ENCODE peak calls at places on chromosomes 5 and 9, in seven cellular contexts. One of them, this sample, is unnamed. For H3K4me1, the result is how much of the 10 kb centered on the place peaks cover.

GRCh38 chr9:89183146-89183545 is 4.5 kb upstream of the SHC3 start:
- DNase-seq in suprapubic skin: no peak
- DNase-seq in tibial nerve: no peak
- DNase-seq in thyroid gland: no peak
- DNase-seq in stomach: no peak
- DNase-seq in adrenal gland: no peak
- DNase-seq in A549: no peak
- DNase-seq in this sample: no peak

GRCh38 chr5:140131967-140132409 is 6.3 kb downstream of the IGIP start:
- DNase-seq in suprapubic skin: no peak
- DNase-seq in tibial nerve: no peak
- DNase-seq in thyroid gland: peak
- DNase-seq in stomach: peak
- DNase-seq in adrenal gland: peak
- DNase-seq in A549: peak
- DNase-seq in this sample: no peak

GRCh38 chr9:69771775-69772418 is 12.1 kb upstream of the PTAR1 start:
- DNase-seq in suprapubic skin: no peak
- DNase-seq in tibial nerve: no peak
- DNase-seq in thyroid gland: no peak
- DNase-seq in stomach: no peak
- DNase-seq in adrenal gland: no peak
- DNase-seq in A549: no peak
- DNase-seq in this sample: no peak

GRCh38 chr5:131279209-131279608 is 15.4 kb downstream of the CDC42SE2 start:
- DNase-seq in suprapubic skin: no peak
- DNase-seq in tibial nerve: no peak
- DNase-seq in thyroid gland: no peak
- DNase-seq in stomach: no peak
- DNase-seq in adrenal gland: no peak
- DNase-seq in A549: no peak
- DNase-seq in this sample: no peak

GRCh38 chr5:169121631-169122420 is 179.1 kb downstream of the SLIT3 start:
- DNase-seq in suprapubic skin: no peak
- DNase-seq in tibial nerve: no peak
- DNase-seq in thyroid gland: no peak
- DNase-seq in stomach: no peak
- DNase-seq in adrenal gland: no peak
- DNase-seq in A549: no peak
- DNase-seq in this sample: no peak

GRCh38 chr9:97852399-97853055 is 499 bp upstream of the FOXE1 start:
- DNase-seq in suprapubic skin: no peak
- DNase-seq in tibial nerve: no peak
- DNase-seq in thyroid gland: no peak
- DNase-seq in stomach: no peak
- DNase-seq in adrenal gland: no peak
- DNase-seq in A549: no peak
- DNase-seq in this sample: no peak

GRCh38 chr9:133737071-133737773 is 930 bp downstream of the SARDH start:
- DNase-seq in suprapubic skin: peak
- DNase-seq in tibial nerve: no peak
- DNase-seq in thyroid gland: peak
- DNase-seq in stomach: peak
- DNase-seq in adrenal gland: peak
- DNase-seq in A549: no peak
- DNase-seq in this sample: peak

GRCh38 chr9:6564370-6564769 is 81.2 kb downstream of the GLDC start:
- DNase-seq in suprapubic skin: no peak
- DNase-seq in tibial nerve: no peak
- DNase-seq in thyroid gland: no peak
- DNase-seq in stomach: no peak
- DNase-seq in adrenal gland: no peak
- DNase-seq in A549: no peak
- DNase-seq in this sample: no peak

GRCh38 chr5:2141254-2142000 is 258.7 kb upstream of the IRX4 start:
- DNase-seq in suprapubic skin: no peak
- DNase-seq in tibial nerve: no peak
- DNase-seq in thyroid gland: no peak
- DNase-seq in stomach: no peak
- DNase-seq in adrenal gland: no peak
- DNase-seq in A549: no peak
- DNase-seq in this sample: no peak

GRCh38 chr5:35855221-35855620 is 1.5 kb upstream of the IL7R start:
- DNase-seq in suprapubic skin: no peak
- DNase-seq in tibial nerve: no peak
- DNase-seq in thyroid gland: no peak
- DNase-seq in stomach: no peak
- DNase-seq in adrenal gland: no peak
- DNase-seq in A549: no peak
- DNase-seq in this sample: no peak

DNA sequence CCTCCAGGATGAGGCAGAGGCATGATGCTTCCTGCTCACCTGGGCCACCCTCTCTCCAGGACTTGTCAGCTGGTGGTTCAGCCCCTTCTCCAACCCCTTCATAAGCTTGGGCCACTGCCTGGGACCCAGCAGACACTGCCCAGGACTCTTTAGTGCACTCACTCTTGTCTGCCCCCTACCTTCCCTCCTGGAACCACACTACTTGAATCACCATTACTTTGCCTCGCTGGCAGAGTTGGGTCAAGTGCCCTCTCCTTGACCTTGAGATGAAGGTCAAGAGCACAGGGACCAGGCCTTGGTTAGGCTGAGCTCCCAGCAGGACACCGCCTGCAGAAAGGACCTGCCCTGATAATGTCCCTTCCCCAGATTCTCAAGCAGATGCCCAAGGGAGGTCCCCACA is 8.5 kb upstream of the ENDOG start:
- DNase-seq in suprapubic skin: no peak
- DNase-seq in tibial nerve: no peak
- DNase-seq in thyroid gland: no peak
- DNase-seq in stomach: no peak
- DNase-seq in adrenal gland: no peak
- DNase-seq in A549: no peak
- DNase-seq in this sample: no peak
- TF ChIP-seq POLR2A in suprapubic skin: no peak
- TF ChIP-seq POLR2A in tibial nerve: no peak
- TF ChIP-seq POLR2A in thyroid gland: no peak
- TF ChIP-seq POLR2A in stomach: no peak
- TF ChIP-seq POLR2A in adrenal gland: no peak
- TF ChIP-seq POLR2A in A549: no peak
- TF ChIP-seq POLR2A in this sample: no peak

GRCh38 chr5:65989115-65989514 is 62.7 kb downstream of the ERBIN start:
- DNase-seq in suprapubic skin: no peak
- DNase-seq in tibial nerve: no peak
- DNase-seq in thyroid gland: no peak
- DNase-seq in stomach: no peak
- DNase-seq in adrenal gland: no peak
- DNase-seq in A549: no peak
- DNase-seq in this sample: no peak
- H3K4me1 ChIP-seq in suprapubic skin: under half
- H3K4me1 ChIP-seq in tibial nerve: under half
- H3K4me1 ChIP-seq in thyroid gland: under half
- H3K4me1 ChIP-seq in stomach: under half
- H3K4me1 ChIP-seq in adrenal gland: under half
- H3K4me1 ChIP-seq in A549: under half
- H3K4me1 ChIP-seq in this sample: under half

DNA sequence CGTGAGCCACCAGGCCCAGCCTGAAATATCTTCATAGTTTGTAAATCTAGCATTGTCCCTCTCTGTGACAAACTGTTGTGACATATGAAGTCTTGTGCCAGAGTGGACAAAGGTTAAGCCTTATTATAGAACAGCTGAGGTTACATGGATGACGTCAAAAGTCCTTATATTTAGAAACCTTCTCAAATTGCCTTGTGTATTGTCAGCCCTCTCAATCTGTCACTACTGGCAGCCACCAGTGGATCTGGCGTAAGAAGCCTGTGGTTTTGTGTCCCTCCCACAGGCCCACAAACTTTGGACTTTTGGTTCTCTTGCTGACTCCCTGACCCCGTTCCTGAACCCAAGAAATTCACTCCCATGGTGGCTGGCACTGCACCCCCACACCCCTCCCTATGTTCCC is 79.5 kb upstream of the CCDC112 start:
- DNase-seq in suprapubic skin: no peak
- DNase-seq in tibial nerve: no peak
- DNase-seq in thyroid gland: no peak
- DNase-seq in stomach: no peak
- DNase-seq in adrenal gland: no peak
- DNase-seq in A549: no peak
- DNase-seq in this sample: no peak
- H3K27ac ChIP-seq in suprapubic skin: no peak
- H3K27ac ChIP-seq in tibial nerve: peak
- H3K27ac ChIP-seq in thyroid gland: no peak
- H3K27ac ChIP-seq in stomach: no peak
- H3K27ac ChIP-seq in adrenal gland: no peak
- H3K27ac ChIP-seq in A549: no peak
- H3K27ac ChIP-seq in this sample: no peak

GRCh38 chr9:35732185-35733108 is at the start of the genes CREB3 and TLN1:
- DNase-seq in suprapubic skin: peak
- DNase-seq in tibial nerve: peak
- DNase-seq in thyroid gland: peak
- DNase-seq in stomach: peak
- DNase-seq in adrenal gland: peak
- DNase-seq in A549: peak
- DNase-seq in this sample: peak

GRCh38 chr9:35730486-35730854 is 1.5 kb downstream of the TLN1 start:
- DNase-seq in suprapubic skin: no peak
- DNase-seq in tibial nerve: no peak
- DNase-seq in thyroid gland: no peak
- DNase-seq in stomach: no peak
- DNase-seq in adrenal gland: no peak
- DNase-seq in A549: no peak
- DNase-seq in this sample: no peak

GRCh38 chr9:35734096-35734495 is 1.6 kb downstream of the CREB3 start:
- DNase-seq in suprapubic skin: no peak
- DNase-seq in tibial nerve: no peak
- DNase-seq in thyroid gland: no peak
- DNase-seq in stomach: no peak
- DNase-seq in adrenal gland: no peak
- DNase-seq in A549: no peak
- DNase-seq in this sample: no peak

GRCh38 chr9:35731415-35732184 is 395 bp downstream of the TLN1 start:
- DNase-seq in suprapubic skin: no peak
- DNase-seq in tibial nerve: peak
- DNase-seq in thyroid gland: no peak
- DNase-seq in stomach: no peak
- DNase-seq in adrenal gland: no peak
- DNase-seq in A549: peak
- DNase-seq in this sample: no peak

GRCh38 chr9:35733109-35733541 is 659 bp downstream of the CREB3 start:
- DNase-seq in suprapubic skin: no peak
- DNase-seq in tibial nerve: no peak
- DNase-seq in thyroid gland: peak
- DNase-seq in stomach: no peak
- DNase-seq in adrenal gland: peak
- DNase-seq in A549: peak
- DNase-seq in this sample: no peak
- TF ChIP-seq POLR2A in suprapubic skin: no peak
- TF ChIP-seq POLR2A in tibial nerve: no peak
- TF ChIP-seq POLR2A in thyroid gland: no peak
- TF ChIP-seq POLR2A in stomach: no peak
- TF ChIP-seq POLR2A in adrenal gland: no peak
- TF ChIP-seq POLR2A in A549: no peak
- TF ChIP-seq POLR2A in this sample: no peak

DNA sequence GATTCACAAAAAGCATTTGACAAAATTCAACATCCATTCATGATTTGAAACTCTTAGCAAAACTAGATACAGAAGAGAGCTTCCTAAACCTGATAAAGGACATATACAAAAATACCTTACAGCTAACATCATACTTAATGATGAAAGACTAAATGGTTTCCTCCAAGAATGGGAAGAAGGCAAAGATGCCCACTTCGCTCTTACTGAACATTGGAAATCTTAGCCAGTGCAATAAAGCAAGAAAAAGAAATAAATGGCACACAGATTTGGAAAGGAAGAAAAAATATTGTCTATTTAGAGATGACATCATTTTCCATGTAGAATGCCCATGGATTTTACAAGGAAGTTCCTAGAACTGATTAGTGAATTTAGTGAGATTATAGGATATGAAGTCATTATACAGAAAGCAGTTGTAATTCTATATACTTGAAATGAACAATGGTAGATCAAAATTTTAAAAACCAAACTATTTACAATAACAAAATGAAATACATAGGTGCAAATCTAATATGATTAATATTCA is 64.4 kb downstream of the NAA35 start:
- DNase-seq in suprapubic skin: no peak
- DNase-seq in tibial nerve: no peak
- DNase-seq in thyroid gland: no peak
- DNase-seq in stomach: no peak
- DNase-seq in adrenal gland: no peak
- DNase-seq in A549: no peak
- DNase-seq in this sample: no peak
- H3K4me1 ChIP-seq in suprapubic skin: under half
- H3K4me1 ChIP-seq in tibial nerve: under half
- H3K4me1 ChIP-seq in thyroid gland: under half
- H3K4me1 ChIP-seq in stomach: under half
- H3K4me1 ChIP-seq in adrenal gland: under half
- H3K4me1 ChIP-seq in A549: under half
- H3K4me1 ChIP-seq in this sample: under half

GRCh38 chr9:2198956-2199635 is 183.9 kb downstream of the SMARCA2 start:
- DNase-seq in suprapubic skin: no peak
- DNase-seq in tibial nerve: no peak
- DNase-seq in thyroid gland: no peak
- DNase-seq in stomach: no peak
- DNase-seq in adrenal gland: no peak
- DNase-seq in A549: no peak
- DNase-seq in this sample: no peak

GRCh38 chr9:2195211-2195610 is 180.1 kb downstream of the SMARCA2 start:
- DNase-seq in suprapubic skin: no peak
- DNase-seq in tibial nerve: no peak
- DNase-seq in thyroid gland: no peak
- DNase-seq in stomach: no peak
- DNase-seq in adrenal gland: no peak
- DNase-seq in A549: no peak
- DNase-seq in this sample: no peak

DNA sequence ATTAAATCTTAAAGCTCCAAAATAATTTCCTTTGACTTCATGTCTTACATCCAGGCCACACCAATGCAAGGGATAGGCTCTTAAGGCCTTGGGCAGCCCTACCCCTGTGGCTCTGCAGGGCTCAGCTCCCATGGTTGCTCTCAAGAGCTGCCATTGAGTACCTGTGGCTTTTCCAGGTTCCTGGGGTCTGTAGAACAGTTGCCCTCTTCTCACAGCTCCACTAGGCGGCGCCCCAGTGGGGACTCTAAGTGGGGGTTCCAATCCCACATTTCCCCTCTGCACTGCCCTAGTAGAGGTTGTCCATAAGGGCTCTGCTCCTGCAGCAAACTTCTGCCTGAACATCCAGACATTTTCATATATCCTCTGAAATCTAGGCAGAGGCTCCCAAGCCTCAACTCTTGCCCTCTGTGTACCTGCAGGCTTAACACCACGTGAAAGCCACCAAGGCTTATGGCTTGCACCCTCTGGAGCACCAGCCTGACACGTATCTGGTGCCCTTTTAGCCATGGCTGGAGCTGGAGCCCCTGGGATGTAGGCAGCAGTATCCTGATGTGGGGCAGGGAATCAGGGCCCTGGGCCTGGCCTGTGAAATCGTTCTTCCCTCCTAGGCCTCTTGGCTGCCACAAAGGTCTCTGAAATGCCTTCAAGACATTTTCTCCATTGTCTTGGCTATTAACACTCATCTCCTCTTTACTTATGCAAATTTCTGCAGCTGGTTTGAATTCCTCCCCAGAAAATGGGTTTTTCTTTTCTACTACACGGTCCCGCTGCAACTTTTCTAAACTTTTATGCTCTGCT is 185.1 kb downstream of the SMARCA2 start:
- DNase-seq in suprapubic skin: no peak
- DNase-seq in tibial nerve: no peak
- DNase-seq in thyroid gland: no peak
- DNase-seq in stomach: no peak
- DNase-seq in adrenal gland: no peak
- DNase-seq in A549: no peak
- DNase-seq in this sample: no peak
- H3K27ac ChIP-seq in suprapubic skin: no peak
- H3K27ac ChIP-seq in tibial nerve: no peak
- H3K27ac ChIP-seq in thyroid gland: no peak
- H3K27ac ChIP-seq in stomach: no peak
- H3K27ac ChIP-seq in adrenal gland: no peak
- H3K27ac ChIP-seq in A549: no peak
- H3K27ac ChIP-seq in this sample: no peak